ENCODE peak calls at places on chromosomes 12 and 14, in six cellular contexts. B is tibial artery; J is activated CD4-positive, alpha-beta memory T cell treated with anti-CD3 and anti-CD28 coated beads, Interleukin-2, amount 10 ng/mL, durations not matched to agents 7 days and 5 days; E is COR-L47; F is heart right ventricle; U is cardiac fibroblast. T is an unnamed sample.

GRCh38 chr12:114152890-114153289 is 186.8 kb upstream of the RBM19 start:
- DNase-seq in E (no peak), U (peak), B (no peak), J (no peak), F (no peak), T (no peak)

GRCh38 chr12:65695077-65695865 is 129.0 kb upstream of the HMGA2 start:
- DNase-seq in J (no peak), U (peak), B (peak), F (peak), E (no peak), T (no peak)

GRCh38 chr12:116692605-116693004 is 45.3 kb downstream of the SPRING1 start:
- DNase-seq in U (no peak), F (no peak), B (no peak), J (no peak), E (no peak), T (no peak)

GRCh38 chr14:35378638-35379568 is 25.6 kb downstream of the NFKBIA start:
- DNase-seq in B (no peak), U (no peak), J (no peak), F (no peak), E (no peak), T (no peak)

GRCh38 chr12:122886851-122887816 is 8.8 kb downstream of the VPS37B start:
- DNase-seq in E (no peak), B (no peak), J (peak), U (no peak), F (no peak), T (peak)

GRCh38 chr12:18250313-18250916 is 10.9 kb upstream of the PIK3C2G start:
- DNase-seq in B (no peak), U (peak), E (peak), J (no peak), F (peak), T (no peak)

GRCh38 chr12:116959845-116960514 is 49.2 kb downstream of the FBXW8 start:
- DNase-seq in J (peak), U (no peak), F (no peak), E (no peak), B (no peak), T (no peak)

GRCh38 chr12:4383304-4383865 is 3.9 kb upstream of the FGF23 start:
- DNase-seq in B (no peak), U (no peak), F (no peak), J (no peak), E (no peak), T (no peak)

GRCh38 chr12:46786774-46787173 is 39.0 kb downstream of the SLC38A4 start:
- DNase-seq in E (no peak), U (peak), F (no peak), B (no peak), J (no peak), T (no peak)

GRCh38 chr12:63302941-63303536 is 152.0 kb upstream of the AVPR1A start:
- DNase-seq in F (no peak), B (no peak), J (no peak), E (no peak), U (no peak), T (no peak)

GRCh38 chr14:104844306-104845032 is 20.6 kb upstream of the CEP170B start:
- DNase-seq in J (no peak), U (no peak), E (no peak), B (no peak), F (no peak), T (no peak)

GRCh38 chr12:8698132-8698829 is 490 bp downstream of the RIMKLB start:
- DNase-seq in E (no peak), F (peak), J (peak), U (peak), B (peak), T (peak)

GRCh38 chr12:11273449-11273848 is 3.9 kb upstream of the PRB3 start:
- DNase-seq in U (no peak), E (no peak), B (no peak), F (no peak), J (no peak), T (no peak)

GRCh38 chr12:1836854-1837411 is 16.6 kb downstream of the LRTM2 start:
- DNase-seq in E (no peak), U (no peak), J (no peak), F (no peak), B (no peak), T (no peak)

GRCh38 chr12:53219956-53220856 is 11.8 kb downstream of the RARG start:
- DNase-seq in E (peak), F (no peak), B (peak), J (peak), U (peak), T (peak)

GRCh38 chr12:28536088-28536487 is 345.8 kb downstream of the CCDC91 start:
- DNase-seq in E (no peak), B (no peak), J (no peak), F (no peak), U (peak), T (no peak)

GRCh38 chr12:76666272-76666845 is 97.6 kb upstream of the ZDHHC17 start:
- DNase-seq in F (no peak), J (no peak), E (no peak), U (no peak), B (no peak), T (no peak)

GRCh38 chr14:83706555-83706954 is 1823.4 kb upstream of the FLRT2 start:
- DNase-seq in E (peak), U (no peak), F (no peak), B (no peak), J (no peak), T (no peak)

GRCh38 chr12:95083938-95084337 is 10.5 kb upstream of the NR2C1 start:
- DNase-seq in B (no peak), U (peak), E (no peak), J (no peak), F (no peak), T (no peak)

GRCh38 chr12:3556716-3557115 is 65.7 kb downstream of the PRMT8 start:
- DNase-seq in F (no peak), B (no peak), J (no peak), E (no peak), U (no peak), T (no peak)

GRCh38 chr14:32546246-32546645 is 217.1 kb downstream of the AKAP6 start:
- DNase-seq in B (no peak), E (no peak), J (no peak), F (no peak), U (no peak), T (no peak)

GRCh38 chr12:128693115-128693514 is 130.6 kb downstream of the SLC15A4 start:
- DNase-seq in U (no peak), B (no peak), F (no peak), E (no peak), J (no peak), T (no peak)

GRCh38 chr12:111444314-111444705 is 38.6 kb downstream of the SH2B3 start:
- DNase-seq in F (no peak), U (no peak), B (no peak), E (no peak), J (peak), T (no peak)

GRCh38 chr12:32756476-32757158 is 920 bp upstream of the YARS2 start:
- DNase-seq in B (no peak), F (no peak), U (no peak), J (no peak), E (no peak), T (no peak)

GRCh38 chr12:108046135-108046534 is 83.0 kb upstream of the WSCD2 start:
- DNase-seq in J (no peak), U (no peak), E (no peak), B (no peak), F (no peak), T (no peak)

GRCh38 chr14:51228890-51229289 is 11.2 kb upstream of the TMX1 start:
- DNase-seq in F (no peak), E (no peak), J (no peak), U (no peak), B (no peak), T (no peak)

GRCh38 chr14:49766839-49767238 is 1.1 kb upstream of the KLHDC2 start:
- DNase-seq in E (no peak), F (no peak), B (no peak), J (no peak), U (peak), T (no peak)

GRCh38 chr12:27937768-27938167 is 34.8 kb downstream of the PTHLH start:
- DNase-seq in E (no peak), F (no peak), U (peak), J (no peak), B (no peak), T (no peak)

GRCh38 chr14:105281354-105282097 is 19.3 kb downstream of the BRF1 start:
- DNase-seq in U (peak), J (peak), F (no peak), E (no peak), B (no peak), T (no peak)

GRCh38 chr14:88706425-88706824 is 86.3 kb downstream of the EML5 start:
- DNase-seq in E (no peak), B (no peak), U (no peak), J (no peak), F (no peak), T (no peak)

GRCh38 chr12:6273931-6274687 is 36.4 kb upstream of the PLEKHG6 start:
- DNase-seq in U (peak), J (no peak), F (peak), E (no peak), B (no peak), T (no peak)

GRCh38 chr14:66746316-66747006 is 238.5 kb downstream of the GPHN start:
- DNase-seq in J (no peak), E (peak), F (peak), U (peak), B (no peak), T (no peak)

GRCh38 chr12:97960225-97960624 is 497.6 kb downstream of the RMST start:
- DNase-seq in U (no peak), J (no peak), E (no peak), F (no peak), B (no peak), T (no peak)

GRCh38 chr14:74663884-74664283 is 49.0 kb downstream of the AREL1 start:
- DNase-seq in U (no peak), B (peak), F (peak), J (no peak), E (no peak), T (no peak)

GRCh38 chr12:68327896-68328295 is 4.3 kb downstream of the MDM1 start:
- DNase-seq in U (no peak), B (no peak), E (no peak), F (no peak), J (no peak), T (no peak)

GRCh38 chr14:66635435-66635834 is 127.5 kb downstream of the GPHN start:
- DNase-seq in F (no peak), J (no peak), U (no peak), E (no peak), B (no peak), T (no peak)

GRCh38 chr12:93174048-93174447 is 203.7 kb upstream of the NUDT4 start:
- DNase-seq in J (no peak), B (no peak), F (peak), U (peak), E (no peak), T (no peak)

T was measured in naive B cell.